ENCODE peak calls at places on chromosomes 6 and 20, in five cellular contexts. R, C, T, A and V are unnamed samples.

GRCh38 chr6:33745558-33745957 is 1.1 kb downstream of the IP6K3 start:
- DNase-seq in R (no peak), C (no peak), T (no peak), A (no peak), V (no peak)

GRCh38 chr6:124964764-124965105 is 2.5 kb downstream of the RNF217 start:
- DNase-seq in R (no peak), C (no peak), T (no peak), A (no peak), V (no peak)

GRCh38 chr20:38875170-38875993 is 50.8 kb upstream of the FAM83D start:
- DNase-seq in R (no peak), C (peak), T (no peak), A (peak), V (peak)

GRCh38 chr6:116408476-116408875 is 37.7 kb downstream of the DSE start:
- DNase-seq in R (no peak), C (no peak), T (no peak), A (no peak), V (no peak)

GRCh38 chr6:109515781-109516409 is 32.9 kb upstream of the ZBTB24 start:
- DNase-seq in R (no peak), C (no peak), T (no peak), A (no peak), V (no peak)

GRCh38 chr6:36642913-36643817 is 35.3 kb upstream of the CDKN1A start:
- DNase-seq in R (no peak), C (no peak), T (peak), A (no peak), V (peak)

GRCh38 chr6:64680446-64680845 is 1026.6 kb downstream of the EYS start:
- DNase-seq in R (no peak), C (no peak), T (no peak), A (no peak), V (no peak)

GRCh38 chr6:139659196-139659595 is 284.7 kb upstream of the CITED2 start:
- DNase-seq in R (no peak), C (no peak), T (no peak), A (no peak), V (no peak)

GRCh38 chr6:65505736-65506135 is 201.3 kb downstream of the EYS start:
- DNase-seq in R (peak), C (no peak), T (no peak), A (no peak), V (no peak)

GRCh38 chr6:56046576-56046975 is 171.2 kb upstream of the BMP5 start:
- DNase-seq in R (no peak), C (no peak), T (peak), A (no peak), V (peak)

GRCh38 chr20:44723391-44723790 is 8.2 kb downstream of the CCN5 start:
- DNase-seq in R (no peak), C (no peak), T (no peak), A (no peak), V (no peak)

GRCh38 chr20:53547664-53548239 is 45.9 kb downstream of the ZNF217 start:
- DNase-seq in R (peak), C (no peak), T (peak), A (no peak), V (peak)

GRCh38 chr6:12818324-12818723 is 101.8 kb downstream of the PHACTR1 start:
- DNase-seq in R (no peak), C (no peak), T (peak), A (no peak), V (no peak)

GRCh38 chr6:1792989-1793388 is 183.3 kb downstream of the FOXC1 start:
- DNase-seq in R (peak), C (no peak), T (no peak), A (no peak), V (no peak)

GRCh38 chr6:161273356-161273751 is 507 bp downstream of the AGPAT4 start:
- DNase-seq in R (peak), C (peak), T (peak), A (peak), V (no peak)

GRCh38 chr6:166478782-166479592 is 96.2 kb upstream of the MPC1 start:
- DNase-seq in R (no peak), C (no peak), T (no peak), A (no peak), V (peak)

GRCh38 chr20:34037121-34037520 is 43.4 kb downstream of the RALY start:
- DNase-seq in R (no peak), C (peak), T (no peak), A (peak), V (no peak)

GRCh38 chr6:30743099-30744053 is 889 bp upstream of the FLOT1 start:
- DNase-seq in R (no peak), C (peak), T (no peak), A (no peak), V (peak)

GRCh38 chr6:170040115-170040500 is 250.8 kb downstream of the DLL1 start:
- DNase-seq in R (no peak), C (no peak), T (no peak), A (no peak), V (peak)

GRCh38 chr6:89180971-89181370 is 35.1 kb downstream of the PM20D2 start:
- DNase-seq in R (no peak), C (no peak), T (no peak), A (no peak), V (no peak)

GRCh38 chr20:58673119-58673518 is 19.5 kb upstream of the NPEPL1 start:
- DNase-seq in R (no peak), C (no peak), T (no peak), A (no peak), V (no peak)

GRCh38 chr20:20752712-20753111 is 40.3 kb upstream of the RALGAPA2 start:
- DNase-seq in R (no peak), C (no peak), T (peak), A (no peak), V (no peak)

GRCh38 chr6:117448732-117449131 is 23.0 kb upstream of the ROS1 start:
- DNase-seq in R (no peak), C (no peak), T (peak), A (no peak), V (no peak)

GRCh38 chr6:11756292-11756691 is 22.3 kb downstream of the ADTRP start:
- DNase-seq in R (no peak), C (no peak), T (no peak), A (no peak), V (no peak)

GRCh38 chr20:60037120-60037499 is 78.9 kb downstream of the CDH26 start:
- DNase-seq in R (no peak), C (no peak), T (no peak), A (no peak), V (no peak)

GRCh38 chr6:166540631-166541331 is 45.7 kb downstream of the RAMACL start:
- DNase-seq in R (no peak), C (peak), T (no peak), A (peak), V (no peak)